ENCODE peak calls at places on chromosome 21, in ten cellular contexts. S, C, J, R, O, K, L, G, A and H are unnamed samples.

GRCh38 chr21:15558884-15559283 is 170.9 kb upstream of the USP25 start:
- DNase-seq in L (no peak), C (no peak), J (no peak), R (no peak), S (no peak), A (no peak), K (no peak), O (no peak), G (no peak), H (no peak)

GRCh38 chr21:34570315-34570714 is 44.6 kb downstream of the RCAN1 start:
- DNase-seq in R (no peak), S (no peak), K (no peak), A (no peak), L (no peak), C (no peak), O (no peak), G (no peak), J (no peak), H (no peak)

GRCh38 chr21:22421416-22422190 is 1423.4 kb downstream of the NCAM2 start:
- DNase-seq in J (no peak), C (no peak), A (no peak), S (no peak), K (no peak), O (peak), R (no peak), G (no peak), L (no peak), H (no peak)

GRCh38 chr21:26513212-26513611 is 59.9 kb downstream of the CYYR1 start:
- DNase-seq in O (no peak), K (no peak), A (no peak), R (no peak), G (peak), C (no peak), J (no peak), L (no peak), S (no peak), H (no peak)

GRCh38 chr21:46667191-46667734 is 31.8 kb downstream of the PRMT2 start:
- DNase-seq in J (no peak), C (no peak), O (peak), K (no peak), S (no peak), G (peak), R (peak), A (peak), L (no peak), H (no peak)

GRCh38 chr21:42174173-42174572 is 44.8 kb upstream of the ABCG1 start:
- DNase-seq in G (no peak), L (no peak), C (no peak), O (no peak), A (no peak), S (no peak), J (no peak), K (no peak), R (no peak), H (no peak)

GRCh38 chr21:41778974-41779600 is 12.2 kb upstream of the RIPK4 start:
- DNase-seq in G (no peak), C (no peak), O (no peak), J (no peak), K (no peak), L (no peak), R (no peak), S (no peak), A (no peak), H (no peak)

GRCh38 chr21:41958886-41959563 is 5.2 kb upstream of the C2CD2 start:
- DNase-seq in C (no peak), S (no peak), R (no peak), O (no peak), L (no peak), J (no peak), A (peak), G (no peak), K (no peak), H (no peak)

GRCh38 chr21:21547368-21547953 is 549.3 kb downstream of the NCAM2 start:
- DNase-seq in J (no peak), A (no peak), K (no peak), O (no peak), R (no peak), S (no peak), C (no peak), L (no peak), G (peak), H (no peak)

GRCh38 chr21:28754127-28754611 is 238.5 kb downstream of the LTN1 start:
- DNase-seq in G (peak), L (peak), K (no peak), A (no peak), S (no peak), J (no peak), R (no peak), C (peak), O (no peak), H (peak)

GRCh38 chr21:20971296-20971921 is 26.8 kb upstream of the NCAM2 start:
- DNase-seq in K (no peak), J (no peak), O (peak), A (peak), L (peak), C (peak), G (peak), R (peak), S (no peak), H (peak)

GRCh38 chr21:33587792-33588484 is 546 bp downstream of the DONSON start:
- DNase-seq in A (peak), S (no peak), G (peak), R (peak), K (no peak), L (no peak), O (peak), C (peak), J (no peak), H (no peak)

GRCh38 chr21:30207252-30207579 is 8.7 kb downstream of the CLDN8 start:
- DNase-seq in A (no peak), G (no peak), O (no peak), S (no peak), C (no peak), R (no peak), L (no peak), J (no peak), K (no peak), H (no peak)

GRCh38 chr21:25831300-25831699 is 96.5 kb downstream of the GABPA start:
- DNase-seq in O (no peak), G (peak), K (no peak), C (no peak), R (no peak), S (no peak), L (no peak), J (no peak), A (no peak), H (no peak)

GRCh38 chr21:31873275-31873695 is 465 bp downstream of the HUNK start:
- DNase-seq in C (no peak), K (no peak), R (no peak), L (no peak), A (no peak), J (no peak), O (peak), S (no peak), G (peak), H (no peak)

GRCh38 chr21:16942703-16943102 is 570.1 kb upstream of the CXADR start:
- DNase-seq in A (peak), S (no peak), L (no peak), O (peak), K (no peak), J (no peak), G (peak), C (no peak), R (no peak), H (no peak)

GRCh38 chr21:44911384-44912157 is 9.1 kb downstream of the ITGB2 start:
- DNase-seq in O (no peak), R (no peak), G (no peak), K (no peak), S (no peak), A (no peak), C (peak), J (no peak), L (peak), H (no peak)

GRCh38 chr21:36113647-36114428 is 21.0 kb upstream of the CBR3 start:
- DNase-seq in L (no peak), O (peak), J (no peak), R (no peak), S (no peak), K (no peak), G (no peak), C (no peak), A (no peak), H (no peak)

GRCh38 chr21:42744520-42745445 is 91.4 kb downstream of the PDE9A start:
- DNase-seq in S (no peak), K (no peak), L (no peak), R (no peak), J (no peak), C (no peak), G (no peak), A (no peak), O (no peak), H (no peak)

GRCh38 chr21:41653944-41654625 is 112.8 kb downstream of the RIPK4 start:
- DNase-seq in G (peak), C (no peak), O (no peak), K (no peak), S (no peak), A (no peak), R (no peak), L (no peak), J (no peak), H (peak)